ENCODE peak calls at places on chromosomes 12 and 14, in six cellular contexts. One of them, this sample, is unnamed.

GRCh38 chr12:8554451-8555195 is 13.9 kb upstream of the CLEC4E start:
- DNase-seq in AG09319: no peak
- DNase-seq in uterus: no peak
- DNase-seq in thyroid gland: no peak
- DNase-seq in HFFc6: no peak
- DNase-seq in dorsolateral prefrontal cortex: no peak
- DNase-seq in this sample: no peak

GRCh38 chr12:76790564-76791552 is 26.9 kb downstream of the ZDHHC17 start:
- DNase-seq in uterus: no peak
- DNase-seq in thyroid gland: no peak
- DNase-seq in dorsolateral prefrontal cortex: no peak
- DNase-seq in HFFc6: peak; percentile 15
- DNase-seq in AG09319: no peak
- DNase-seq in this sample: peak; percentile 15

GRCh38 chr14:102872020-102872419 is 50.4 kb upstream of the AMN start:
- DNase-seq in dorsolateral prefrontal cortex: no peak
- DNase-seq in AG09319: no peak
- DNase-seq in uterus: no peak
- DNase-seq in HFFc6: no peak
- DNase-seq in thyroid gland: peak; percentile 57
- DNase-seq in this sample: no peak

GRCh38 chr12:71014180-71014785 is 93.7 kb upstream of the PTPRR start:
- DNase-seq in thyroid gland: no peak
- DNase-seq in AG09319: no peak
- DNase-seq in uterus: no peak
- DNase-seq in HFFc6: no peak
- DNase-seq in dorsolateral prefrontal cortex: no peak
- DNase-seq in this sample: no peak

GRCh38 chr12:46089414-46090162 is 99.2 kb upstream of the SCAF11 start:
- DNase-seq in thyroid gland: no peak
- DNase-seq in AG09319: no peak
- DNase-seq in uterus: no peak
- DNase-seq in HFFc6: no peak
- DNase-seq in dorsolateral prefrontal cortex: no peak
- DNase-seq in this sample: no peak

GRCh38 chr14:49879683-49880204 is 13.1 kb upstream of the ARF6 start:
- DNase-seq in thyroid gland: peak; percentile 24
- DNase-seq in dorsolateral prefrontal cortex: no peak
- DNase-seq in uterus: no peak
- DNase-seq in AG09319: no peak
- DNase-seq in HFFc6: peak; percentile 46
- DNase-seq in this sample: peak; percentile 64

GRCh38 chr12:101004891-101005290 is 205.1 kb downstream of the SLC5A8 start:
- DNase-seq in thyroid gland: no peak
- DNase-seq in dorsolateral prefrontal cortex: no peak
- DNase-seq in HFFc6: no peak
- DNase-seq in uterus: no peak
- DNase-seq in AG09319: no peak
- DNase-seq in this sample: no peak

GRCh38 chr12:4355843-4356327 is 23.6 kb downstream of the FGF23 start:
- DNase-seq in thyroid gland: no peak
- DNase-seq in HFFc6: peak; percentile 12
- DNase-seq in AG09319: no peak
- DNase-seq in uterus: no peak
- DNase-seq in dorsolateral prefrontal cortex: no peak
- DNase-seq in this sample: peak; percentile 36

GRCh38 chr12:47400251-47400650 is 305.6 kb downstream of the RPAP3 start:
- DNase-seq in dorsolateral prefrontal cortex: no peak
- DNase-seq in HFFc6: peak; percentile 82
- DNase-seq in AG09319: no peak
- DNase-seq in uterus: no peak
- DNase-seq in thyroid gland: no peak
- DNase-seq in this sample: no peak

GRCh38 chr14:75979641-75980422 is 2.0 kb downstream of the TGFB3 start:
- DNase-seq in uterus: peak; percentile 58
- DNase-seq in AG09319: no peak
- DNase-seq in HFFc6: no peak
- DNase-seq in dorsolateral prefrontal cortex: peak; percentile 66
- DNase-seq in thyroid gland: no peak
- DNase-seq in this sample: no peak

GRCh38 chr12:93315907-93316622 is 61.7 kb upstream of the NUDT4 start:
- DNase-seq in thyroid gland: no peak
- DNase-seq in dorsolateral prefrontal cortex: no peak
- DNase-seq in AG09319: no peak
- DNase-seq in uterus: no peak
- DNase-seq in HFFc6: no peak
- DNase-seq in this sample: no peak

GRCh38 chr12:9039397-9039977 is 50.1 kb downstream of the KLRG1 start:
- DNase-seq in dorsolateral prefrontal cortex: no peak
- DNase-seq in uterus: no peak
- DNase-seq in HFFc6: peak; percentile 62
- DNase-seq in AG09319: peak; percentile 7
- DNase-seq in thyroid gland: no peak
- DNase-seq in this sample: peak; percentile 75

GRCh38 chr12:24505366-24506025 is 443.4 kb downstream of the BCAT1 start:
- DNase-seq in dorsolateral prefrontal cortex: no peak
- DNase-seq in uterus: no peak
- DNase-seq in AG09319: no peak
- DNase-seq in thyroid gland: no peak
- DNase-seq in HFFc6: no peak
- DNase-seq in this sample: no peak

GRCh38 chr14:77305696-77306095 is 15.0 kb downstream of the POMT2 start:
- DNase-seq in AG09319: no peak
- DNase-seq in uterus: no peak
- DNase-seq in dorsolateral prefrontal cortex: peak; percentile 55
- DNase-seq in HFFc6: no peak
- DNase-seq in thyroid gland: no peak
- DNase-seq in this sample: no peak

GRCh38 chr12:51009038-51009437 is 17.1 kb downstream of the SLC11A2 start:
- DNase-seq in uterus: no peak
- DNase-seq in thyroid gland: peak; percentile 94
- DNase-seq in dorsolateral prefrontal cortex: peak; percentile 94
- DNase-seq in AG09319: no peak
- DNase-seq in HFFc6: no peak
- DNase-seq in this sample: no peak

GRCh38 chr12:77537648-77538047 is 293.0 kb upstream of the NAV3 start:
- DNase-seq in HFFc6: no peak
- DNase-seq in uterus: no peak
- DNase-seq in AG09319: no peak
- DNase-seq in thyroid gland: no peak
- DNase-seq in dorsolateral prefrontal cortex: no peak
- DNase-seq in this sample: no peak

GRCh38 chr14:20794644-20795369 is 7.8 kb downstream of the RNASE1 start:
- DNase-seq in AG09319: no peak
- DNase-seq in HFFc6: no peak
- DNase-seq in thyroid gland: no peak
- DNase-seq in uterus: no peak
- DNase-seq in dorsolateral prefrontal cortex: no peak
- DNase-seq in this sample: no peak

GRCh38 chr14:57692671-57693070 is 173.2 kb downstream of the SLC35F4 start:
- DNase-seq in dorsolateral prefrontal cortex: no peak
- DNase-seq in uterus: no peak
- DNase-seq in HFFc6: peak; percentile 43
- DNase-seq in thyroid gland: no peak
- DNase-seq in AG09319: peak; percentile 37
- DNase-seq in this sample: no peak

GRCh38 chr14:32480337-32480736 is 151.2 kb downstream of the AKAP6 start:
- DNase-seq in dorsolateral prefrontal cortex: no peak
- DNase-seq in uterus: no peak
- DNase-seq in HFFc6: peak; percentile 36
- DNase-seq in thyroid gland: no peak
- DNase-seq in AG09319: no peak
- DNase-seq in this sample: no peak

GRCh38 chr14:80940146-80940545 is 1.4 kb downstream of the CEP128 start:
- DNase-seq in dorsolateral prefrontal cortex: no peak
- DNase-seq in AG09319: no peak
- DNase-seq in HFFc6: no peak
- DNase-seq in uterus: no peak
- DNase-seq in thyroid gland: no peak
- DNase-seq in this sample: no peak

GRCh38 chr12:30977124-30977523 is 50.6 kb downstream of the TSPAN11 start:
- DNase-seq in thyroid gland: no peak
- DNase-seq in AG09319: no peak
- DNase-seq in dorsolateral prefrontal cortex: peak; percentile 58
- DNase-seq in uterus: no peak
- DNase-seq in HFFc6: no peak
- DNase-seq in this sample: no peak

GRCh38 chr14:85060116-85060515 is 469.8 kb upstream of the FLRT2 start:
- DNase-seq in HFFc6: no peak
- DNase-seq in dorsolateral prefrontal cortex: no peak
- DNase-seq in AG09319: no peak
- DNase-seq in uterus: no peak
- DNase-seq in thyroid gland: no peak
- DNase-seq in this sample: no peak

GRCh38 chr12:50401383-50402155 is 884 bp downstream of the LARP4 start:
- DNase-seq in thyroid gland: peak; percentile 34
- DNase-seq in AG09319: no peak
- DNase-seq in uterus: no peak
- DNase-seq in dorsolateral prefrontal cortex: no peak
- DNase-seq in HFFc6: no peak
- DNase-seq in this sample: peak; percentile 16

GRCh38 chr12:93173178-93173957 is 204.4 kb upstream of the NUDT4 start:
- DNase-seq in uterus: no peak
- DNase-seq in AG09319: no peak
- DNase-seq in HFFc6: no peak
- DNase-seq in dorsolateral prefrontal cortex: no peak
- DNase-seq in thyroid gland: no peak
- DNase-seq in this sample: no peak

GRCh38 chr12:74849801-74850200 is 312.2 kb downstream of the ATXN7L3B start:
- DNase-seq in thyroid gland: no peak
- DNase-seq in HFFc6: no peak
- DNase-seq in AG09319: no peak
- DNase-seq in dorsolateral prefrontal cortex: no peak
- DNase-seq in uterus: no peak
- DNase-seq in this sample: no peak

GRCh38 chr14:38256358-38256840 is 506 bp upstream of the CLEC14A start:
- DNase-seq in thyroid gland: no peak
- DNase-seq in uterus: no peak
- DNase-seq in AG09319: no peak
- DNase-seq in HFFc6: no peak
- DNase-seq in dorsolateral prefrontal cortex: no peak
- DNase-seq in this sample: peak; percentile 28

GRCh38 chr12:99767809-99768208 is 120.3 kb downstream of the GARIN6 start:
- DNase-seq in dorsolateral prefrontal cortex: no peak
- DNase-seq in AG09319: no peak
- DNase-seq in thyroid gland: no peak
- DNase-seq in uterus: no peak
- DNase-seq in HFFc6: no peak
- DNase-seq in this sample: peak; percentile 4
- TF ChIP-seq CTCF in dorsolateral prefrontal cortex: peak; percentile 70
- TF ChIP-seq CTCF in AG09319: peak; percentile 51
- TF ChIP-seq CTCF in thyroid gland: peak; percentile 56
- TF ChIP-seq CTCF in uterus: peak; percentile 45
- TF ChIP-seq CTCF in HFFc6: peak; percentile 69
- TF ChIP-seq CTCF in this sample: no peak

GRCh38 chr12:79373896-79374499 is 316.8 kb downstream of the PAWR start:
- DNase-seq in HFFc6: no peak
- DNase-seq in AG09319: no peak
- DNase-seq in uterus: no peak
- DNase-seq in thyroid gland: no peak
- DNase-seq in dorsolateral prefrontal cortex: no peak
- DNase-seq in this sample: peak; percentile 13
- TF ChIP-seq CTCF in HFFc6: peak; percentile 91
- TF ChIP-seq CTCF in AG09319: peak; percentile 77
- TF ChIP-seq CTCF in uterus: no peak
- TF ChIP-seq CTCF in thyroid gland: peak; percentile 58
- TF ChIP-seq CTCF in dorsolateral prefrontal cortex: peak; percentile 61
- TF ChIP-seq CTCF in this sample: peak; percentile 6

GRCh38 chr12:39375206-39375808 is 67.6 kb downstream of the KIF21A start:
- DNase-seq in thyroid gland: no peak
- DNase-seq in dorsolateral prefrontal cortex: no peak
- DNase-seq in AG09319: no peak
- DNase-seq in uterus: no peak
- DNase-seq in HFFc6: no peak
- DNase-seq in this sample: no peak
- TF ChIP-seq CTCF in thyroid gland: peak; percentile 5
- TF ChIP-seq CTCF in dorsolateral prefrontal cortex: no peak
- TF ChIP-seq CTCF in AG09319: no peak
- TF ChIP-seq CTCF in uterus: no peak
- TF ChIP-seq CTCF in HFFc6: no peak
- TF ChIP-seq CTCF in this sample: no peak

GRCh38 chr12:106782619-106783018 is 8.1 kb downstream of the RIC8B start:
- DNase-seq in thyroid gland: no peak
- DNase-seq in uterus: no peak
- DNase-seq in dorsolateral prefrontal cortex: no peak
- DNase-seq in HFFc6: no peak
- DNase-seq in AG09319: no peak
- DNase-seq in this sample: no peak
- TF ChIP-seq CTCF in thyroid gland: no peak
- TF ChIP-seq CTCF in uterus: no peak
- TF ChIP-seq CTCF in dorsolateral prefrontal cortex: no peak
- TF ChIP-seq CTCF in HFFc6: no peak
- TF ChIP-seq CTCF in AG09319: no peak
- TF ChIP-seq CTCF in this sample: no peak

DNA sequence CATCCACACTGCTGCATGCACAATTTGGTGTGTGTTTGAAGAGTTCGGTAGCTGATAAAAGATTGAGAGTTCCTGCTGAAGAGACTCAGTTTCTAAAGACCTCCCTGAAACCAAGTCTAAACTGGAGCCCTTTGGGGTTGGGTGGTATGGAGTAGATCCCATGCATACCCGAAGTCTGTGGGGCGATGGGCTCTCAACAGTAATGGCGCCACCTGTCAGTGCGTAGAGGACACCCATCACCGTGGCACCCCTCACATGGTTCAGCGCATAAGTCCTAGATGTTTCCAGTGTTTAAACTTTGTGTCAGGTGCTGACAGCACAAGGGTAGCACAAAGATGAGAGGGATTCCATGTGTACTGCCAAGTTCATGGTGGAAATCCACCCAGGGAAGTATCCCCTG is 85.9 kb downstream of the ESR2 start:
- DNase-seq in AG09319: no peak
- DNase-seq in uterus: no peak
- DNase-seq in thyroid gland: no peak
- DNase-seq in dorsolateral prefrontal cortex: no peak
- DNase-seq in HFFc6: no peak
- DNase-seq in this sample: no peak
- TF ChIP-seq CTCF in AG09319: no peak
- TF ChIP-seq CTCF in uterus: no peak
- TF ChIP-seq CTCF in thyroid gland: no peak
- TF ChIP-seq CTCF in dorsolateral prefrontal cortex: no peak
- TF ChIP-seq CTCF in HFFc6: no peak
- TF ChIP-seq CTCF in this sample: no peak

GRCh38 chr12:39803151-39803550 is 183.5 kb upstream of the ABCD2 start:
- DNase-seq in HFFc6: no peak
- DNase-seq in thyroid gland: no peak
- DNase-seq in uterus: no peak
- DNase-seq in dorsolateral prefrontal cortex: no peak
- DNase-seq in AG09319: no peak
- DNase-seq in this sample: no peak
- TF ChIP-seq CTCF in HFFc6: no peak
- TF ChIP-seq CTCF in thyroid gland: no peak
- TF ChIP-seq CTCF in uterus: no peak
- TF ChIP-seq CTCF in dorsolateral prefrontal cortex: no peak
- TF ChIP-seq CTCF in AG09319: no peak
- TF ChIP-seq CTCF in this sample: no peak